ENCODE peak calls at places on chromosomes 6 and 20, in nine cellular contexts. Z is body of pancreas; S is prostate gland; O is EH; K is stimulated activated CD8-positive, alpha-beta memory T cell treated with anti-CD3 and anti-CD28 coated beads, Interleukin-15, amount 100 ng/mL, for 24 hours; I is Calu3; Q is nucleus accumbens; E is stimulated activated CD4-positive, alpha-beta T cell treated with anti-CD3 and anti-CD28 coated beads, TNF-alpha, amount 100 ng/mL, for 4 hours; F is DMS 273 treated with DMSO at 0.1 percent for 48 hours. L is an unnamed sample.

GRCh38 chr6:161618816-161619454 is 345.1 kb upstream of the AGPAT4 start:
- DNase-seq in Z (peak; percentile 35), S (no peak), O (peak; percentile 58), K (no peak), I (peak; percentile 38), Q (peak; percentile 51), E (no peak), F (peak; percentile 72), L (peak; percentile 64)

GRCh38 chr6:35752330-35752729 is 15.5 kb downstream of the ARMC12 start:
- DNase-seq in Z (no peak), S (no peak), O (no peak), K (no peak), I (no peak), Q (no peak), E (no peak), F (no peak), L (no peak)

GRCh38 chr6:71489736-71490135 is 201.1 kb downstream of the OGFRL1 start:
- DNase-seq in Z (peak; percentile 27), S (no peak), O (peak; percentile 96), K (no peak), I (peak; percentile 67), Q (no peak), E (no peak), F (no peak), L (no peak)

GRCh38 chr20:58213112-58213511 is 15.3 kb downstream of the ANKRD60 start:
- DNase-seq in Z (no peak), S (no peak), O (peak; percentile 25), K (no peak), I (no peak), Q (peak; percentile 36), E (no peak), F (no peak), L (peak; percentile 67)

GRCh38 chr6:13304101-13304500 is 24.2 kb downstream of the TBC1D7 start:
- DNase-seq in Z (no peak), S (no peak), O (no peak), K (no peak), I (no peak), Q (no peak), E (no peak), F (no peak), L (no peak)

GRCh38 chr6:395432-396125 is 4.0 kb downstream of the IRF4 start:
- DNase-seq in Z (no peak), S (no peak), O (no peak), K (no peak), I (no peak), Q (no peak), E (no peak), F (no peak), L (no peak)

GRCh38 chr6:17971128-17972073 is 16.0 kb downstream of the KIF13A start:
- DNase-seq in Z (no peak), S (no peak), O (peak; percentile 89), K (no peak), I (no peak), Q (no peak), E (no peak), F (no peak), L (no peak)

GRCh38 chr20:53960586-53961386 is 109.6 kb downstream of the BCAS1 start:
- DNase-seq in Z (no peak), S (no peak), O (no peak), K (no peak), I (no peak), Q (no peak), E (no peak), F (no peak), L (no peak)

GRCh38 chr20:59525500-59526241 is 78.7 kb upstream of the PHACTR3 start:
- DNase-seq in Z (peak; percentile 49), S (peak; percentile 10), O (peak; percentile 44), K (no peak), I (peak; percentile 81), Q (peak; percentile 52), E (no peak), F (peak; percentile 25), L (peak; percentile 62)

GRCh38 chr6:149075616-149076354 is 241.7 kb upstream of the TAB2 start:
- DNase-seq in Z (no peak), S (no peak), O (peak; percentile 50), K (no peak), I (no peak), Q (no peak), E (no peak), F (no peak), L (no peak)

GRCh38 chr20:47782091-47782490 is 3.2 kb downstream of the SULF2 start:
- DNase-seq in Z (no peak), S (no peak), O (no peak), K (no peak), I (no peak), Q (no peak), E (no peak), F (no peak), L (no peak)

GRCh38 chr6:63636516-63636968 is 940 bp downstream of the PHF3 start:
- DNase-seq in Z (peak; percentile 46), S (peak; percentile 74), O (peak; percentile 44), K (peak; percentile 27), I (peak; percentile 43), Q (peak; percentile 55), E (peak; percentile 34), F (no peak), L (peak; percentile 35)

GRCh38 chr6:129849456-129849855 is 11.7 kb downstream of the TMEM244 start:
- DNase-seq in Z (no peak), S (no peak), O (peak; percentile 73), K (no peak), I (no peak), Q (no peak), E (no peak), F (no peak), L (no peak)

GRCh38 chr20:24503352-24503931 is 34.0 kb downstream of the SYNDIG1 start:
- DNase-seq in Z (no peak), S (no peak), O (peak; percentile 41), K (no peak), I (no peak), Q (peak; percentile 18), E (no peak), F (no peak), L (no peak)

GRCh38 chr6:157068691-157069228 is 254.6 kb downstream of the TMEM242 start:
- DNase-seq in Z (no peak), S (no peak), O (peak; percentile 26), K (no peak), I (no peak), Q (no peak), E (no peak), F (no peak), L (no peak)

GRCh38 chr20:51385941-51386530 is 156.5 kb downstream of the NFATC2 start:
- DNase-seq in Z (no peak), S (no peak), O (peak; percentile 57), K (no peak), I (peak; percentile 51), Q (no peak), E (no peak), F (no peak), L (no peak)

GRCh38 chr20:63089051-63089907 is 82.5 kb upstream of the BHLHE23 start:
- DNase-seq in Z (peak; percentile 9), S (no peak), O (no peak), K (no peak), I (peak; percentile 69), Q (no peak), E (no peak), F (no peak), L (no peak)